ENCODE peak calls at places on chromosomes 16 and 17, in ten cellular contexts. One of them, this sample, is unnamed.

GRCh38 chr16:11349599-11350276 is 4.5 kb downstream of the RMI2 start:
- DNase-seq in EH: peak
- DNase-seq in fibroblast of lung: peak
- DNase-seq in fibroblast of gingiva: peak
- DNase-seq in dermis blood vessel endothelial cell: no peak
- DNase-seq in GM04503: peak
- DNase-seq in activated CD4-positive, alpha-beta T cell treated with anti-CD3 and anti-CD28 coated beads, Interleukin-2, amount 10 ng/mL, durations not matched to agents 24 days and 14 days: no peak
- DNase-seq in stimulated activated CD4-positive, alpha-beta T cell treated with anti-CD3 and anti-CD28 coated beads, TNF-alpha, amount 100 ng/mL, for 48 hours: no peak
- DNase-seq in AG10803: peak
- DNase-seq in stimulated activated CD8-positive, alpha-beta memory T cell treated with anti-CD3 and anti-CD28 coated beads, Interleukin-7, amount 100 ng/mL, for 24 hours: no peak
- DNase-seq in this sample: no peak

GRCh38 chr17:45839442-45839841 is 5.2 kb upstream of the SPPL2C start:
- DNase-seq in stimulated activated CD8-positive, alpha-beta memory T cell treated with anti-CD3 and anti-CD28 coated beads, Interleukin-7, amount 100 ng/mL, for 24 hours: no peak
- DNase-seq in fibroblast of lung: no peak
- DNase-seq in stimulated activated CD4-positive, alpha-beta T cell treated with anti-CD3 and anti-CD28 coated beads, TNF-alpha, amount 100 ng/mL, for 48 hours: no peak
- DNase-seq in GM04503: no peak
- DNase-seq in EH: no peak
- DNase-seq in AG10803: no peak
- DNase-seq in dermis blood vessel endothelial cell: no peak
- DNase-seq in fibroblast of gingiva: no peak
- DNase-seq in activated CD4-positive, alpha-beta T cell treated with anti-CD3 and anti-CD28 coated beads, Interleukin-2, amount 10 ng/mL, durations not matched to agents 24 days and 14 days: no peak
- DNase-seq in this sample: no peak

GRCh38 chr16:78364501-78364900 is 265.0 kb downstream of the WWOX start:
- DNase-seq in fibroblast of gingiva: no peak
- DNase-seq in stimulated activated CD8-positive, alpha-beta memory T cell treated with anti-CD3 and anti-CD28 coated beads, Interleukin-7, amount 100 ng/mL, for 24 hours: no peak
- DNase-seq in activated CD4-positive, alpha-beta T cell treated with anti-CD3 and anti-CD28 coated beads, Interleukin-2, amount 10 ng/mL, durations not matched to agents 24 days and 14 days: no peak
- DNase-seq in dermis blood vessel endothelial cell: no peak
- DNase-seq in fibroblast of lung: no peak
- DNase-seq in AG10803: no peak
- DNase-seq in stimulated activated CD4-positive, alpha-beta T cell treated with anti-CD3 and anti-CD28 coated beads, TNF-alpha, amount 100 ng/mL, for 48 hours: no peak
- DNase-seq in GM04503: no peak
- DNase-seq in EH: no peak
- DNase-seq in this sample: no peak

GRCh38 chr16:49811630-49812334 is 44.1 kb downstream of the ZNF423 start:
- DNase-seq in fibroblast of lung: peak
- DNase-seq in GM04503: no peak
- DNase-seq in stimulated activated CD8-positive, alpha-beta memory T cell treated with anti-CD3 and anti-CD28 coated beads, Interleukin-7, amount 100 ng/mL, for 24 hours: no peak
- DNase-seq in dermis blood vessel endothelial cell: no peak
- DNase-seq in activated CD4-positive, alpha-beta T cell treated with anti-CD3 and anti-CD28 coated beads, Interleukin-2, amount 10 ng/mL, durations not matched to agents 24 days and 14 days: no peak
- DNase-seq in stimulated activated CD4-positive, alpha-beta T cell treated with anti-CD3 and anti-CD28 coated beads, TNF-alpha, amount 100 ng/mL, for 48 hours: no peak
- DNase-seq in AG10803: no peak
- DNase-seq in fibroblast of gingiva: no peak
- DNase-seq in EH: no peak
- DNase-seq in this sample: no peak

GRCh38 chr17:64632606-64633005 is 29.5 kb downstream of the SMURF2 start:
- DNase-seq in activated CD4-positive, alpha-beta T cell treated with anti-CD3 and anti-CD28 coated beads, Interleukin-2, amount 10 ng/mL, durations not matched to agents 24 days and 14 days: no peak
- DNase-seq in fibroblast of gingiva: peak
- DNase-seq in fibroblast of lung: peak
- DNase-seq in GM04503: no peak
- DNase-seq in EH: peak
- DNase-seq in stimulated activated CD4-positive, alpha-beta T cell treated with anti-CD3 and anti-CD28 coated beads, TNF-alpha, amount 100 ng/mL, for 48 hours: no peak
- DNase-seq in AG10803: peak
- DNase-seq in dermis blood vessel endothelial cell: no peak
- DNase-seq in stimulated activated CD8-positive, alpha-beta memory T cell treated with anti-CD3 and anti-CD28 coated beads, Interleukin-7, amount 100 ng/mL, for 24 hours: no peak
- DNase-seq in this sample: no peak

GRCh38 chr17:882827-883585 is 96.6 kb downstream of the NXN start:
- DNase-seq in EH: peak
- DNase-seq in fibroblast of gingiva: peak
- DNase-seq in activated CD4-positive, alpha-beta T cell treated with anti-CD3 and anti-CD28 coated beads, Interleukin-2, amount 10 ng/mL, durations not matched to agents 24 days and 14 days: no peak
- DNase-seq in dermis blood vessel endothelial cell: peak
- DNase-seq in stimulated activated CD4-positive, alpha-beta T cell treated with anti-CD3 and anti-CD28 coated beads, TNF-alpha, amount 100 ng/mL, for 48 hours: no peak
- DNase-seq in AG10803: peak
- DNase-seq in stimulated activated CD8-positive, alpha-beta memory T cell treated with anti-CD3 and anti-CD28 coated beads, Interleukin-7, amount 100 ng/mL, for 24 hours: no peak
- DNase-seq in fibroblast of lung: peak
- DNase-seq in GM04503: no peak
- DNase-seq in this sample: no peak

GRCh38 chr17:79622201-79622601 is 11.3 kb upstream of the RBFOX3 start:
- DNase-seq in stimulated activated CD4-positive, alpha-beta T cell treated with anti-CD3 and anti-CD28 coated beads, TNF-alpha, amount 100 ng/mL, for 48 hours: no peak
- DNase-seq in EH: no peak
- DNase-seq in stimulated activated CD8-positive, alpha-beta memory T cell treated with anti-CD3 and anti-CD28 coated beads, Interleukin-7, amount 100 ng/mL, for 24 hours: no peak
- DNase-seq in dermis blood vessel endothelial cell: no peak
- DNase-seq in AG10803: no peak
- DNase-seq in fibroblast of lung: no peak
- DNase-seq in GM04503: no peak
- DNase-seq in activated CD4-positive, alpha-beta T cell treated with anti-CD3 and anti-CD28 coated beads, Interleukin-2, amount 10 ng/mL, durations not matched to agents 24 days and 14 days: no peak
- DNase-seq in fibroblast of gingiva: no peak
- DNase-seq in this sample: no peak

GRCh38 chr17:75078097-75079022 is 9.4 kb upstream of the SLC16A5 start:
- DNase-seq in fibroblast of lung: peak
- DNase-seq in GM04503: no peak
- DNase-seq in stimulated activated CD8-positive, alpha-beta memory T cell treated with anti-CD3 and anti-CD28 coated beads, Interleukin-7, amount 100 ng/mL, for 24 hours: no peak
- DNase-seq in AG10803: peak
- DNase-seq in fibroblast of gingiva: peak
- DNase-seq in dermis blood vessel endothelial cell: peak
- DNase-seq in activated CD4-positive, alpha-beta T cell treated with anti-CD3 and anti-CD28 coated beads, Interleukin-2, amount 10 ng/mL, durations not matched to agents 24 days and 14 days: no peak
- DNase-seq in stimulated activated CD4-positive, alpha-beta T cell treated with anti-CD3 and anti-CD28 coated beads, TNF-alpha, amount 100 ng/mL, for 48 hours: no peak
- DNase-seq in EH: peak
- DNase-seq in this sample: no peak

GRCh38 chr16:50653633-50654524 is 27.2 kb downstream of the SNX20 start:
- DNase-seq in EH: no peak
- DNase-seq in fibroblast of lung: no peak
- DNase-seq in stimulated activated CD8-positive, alpha-beta memory T cell treated with anti-CD3 and anti-CD28 coated beads, Interleukin-7, amount 100 ng/mL, for 24 hours: no peak
- DNase-seq in activated CD4-positive, alpha-beta T cell treated with anti-CD3 and anti-CD28 coated beads, Interleukin-2, amount 10 ng/mL, durations not matched to agents 24 days and 14 days: no peak
- DNase-seq in fibroblast of gingiva: no peak
- DNase-seq in dermis blood vessel endothelial cell: no peak
- DNase-seq in GM04503: no peak
- DNase-seq in AG10803: no peak
- DNase-seq in stimulated activated CD4-positive, alpha-beta T cell treated with anti-CD3 and anti-CD28 coated beads, TNF-alpha, amount 100 ng/mL, for 48 hours: no peak
- DNase-seq in this sample: no peak

GRCh38 chr16:68779891-68780290 is 42.8 kb downstream of the CDH1 start:
- DNase-seq in fibroblast of gingiva: no peak
- DNase-seq in stimulated activated CD8-positive, alpha-beta memory T cell treated with anti-CD3 and anti-CD28 coated beads, Interleukin-7, amount 100 ng/mL, for 24 hours: no peak
- DNase-seq in AG10803: no peak
- DNase-seq in EH: no peak
- DNase-seq in activated CD4-positive, alpha-beta T cell treated with anti-CD3 and anti-CD28 coated beads, Interleukin-2, amount 10 ng/mL, durations not matched to agents 24 days and 14 days: no peak
- DNase-seq in fibroblast of lung: no peak
- DNase-seq in GM04503: no peak
- DNase-seq in dermis blood vessel endothelial cell: no peak
- DNase-seq in stimulated activated CD4-positive, alpha-beta T cell treated with anti-CD3 and anti-CD28 coated beads, TNF-alpha, amount 100 ng/mL, for 48 hours: no peak
- DNase-seq in this sample: no peak

GRCh38 chr16:66516808-66517585 is 32.9 kb downstream of the TK2 start:
- DNase-seq in GM04503: peak
- DNase-seq in stimulated activated CD8-positive, alpha-beta memory T cell treated with anti-CD3 and anti-CD28 coated beads, Interleukin-7, amount 100 ng/mL, for 24 hours: peak
- DNase-seq in AG10803: peak
- DNase-seq in dermis blood vessel endothelial cell: peak
- DNase-seq in EH: peak
- DNase-seq in fibroblast of gingiva: peak
- DNase-seq in activated CD4-positive, alpha-beta T cell treated with anti-CD3 and anti-CD28 coated beads, Interleukin-2, amount 10 ng/mL, durations not matched to agents 24 days and 14 days: peak
- DNase-seq in stimulated activated CD4-positive, alpha-beta T cell treated with anti-CD3 and anti-CD28 coated beads, TNF-alpha, amount 100 ng/mL, for 48 hours: peak
- DNase-seq in fibroblast of lung: peak
- DNase-seq in this sample: peak

GRCh38 chr16:6643083-6643686 is 689.5 kb upstream of the RBFOX1 start:
- DNase-seq in GM04503: peak
- DNase-seq in EH: peak
- DNase-seq in fibroblast of gingiva: peak
- DNase-seq in AG10803: peak
- DNase-seq in stimulated activated CD4-positive, alpha-beta T cell treated with anti-CD3 and anti-CD28 coated beads, TNF-alpha, amount 100 ng/mL, for 48 hours: no peak
- DNase-seq in fibroblast of lung: peak
- DNase-seq in stimulated activated CD8-positive, alpha-beta memory T cell treated with anti-CD3 and anti-CD28 coated beads, Interleukin-7, amount 100 ng/mL, for 24 hours: peak
- DNase-seq in activated CD4-positive, alpha-beta T cell treated with anti-CD3 and anti-CD28 coated beads, Interleukin-2, amount 10 ng/mL, durations not matched to agents 24 days and 14 days: peak
- DNase-seq in dermis blood vessel endothelial cell: peak
- DNase-seq in this sample: no peak

GRCh38 chr17:2054740-2055493 is at the start of gene HIC1:
- DNase-seq in EH: peak
- DNase-seq in activated CD4-positive, alpha-beta T cell treated with anti-CD3 and anti-CD28 coated beads, Interleukin-2, amount 10 ng/mL, durations not matched to agents 24 days and 14 days: peak
- DNase-seq in fibroblast of lung: peak
- DNase-seq in fibroblast of gingiva: peak
- DNase-seq in AG10803: peak
- DNase-seq in GM04503: no peak
- DNase-seq in stimulated activated CD8-positive, alpha-beta memory T cell treated with anti-CD3 and anti-CD28 coated beads, Interleukin-7, amount 100 ng/mL, for 24 hours: no peak
- DNase-seq in dermis blood vessel endothelial cell: peak
- DNase-seq in stimulated activated CD4-positive, alpha-beta T cell treated with anti-CD3 and anti-CD28 coated beads, TNF-alpha, amount 100 ng/mL, for 48 hours: no peak
- DNase-seq in this sample: no peak

GRCh38 chr17:58513391-58513912 is 986 bp downstream of the MTMR4 start:
- DNase-seq in AG10803: no peak
- DNase-seq in GM04503: no peak
- DNase-seq in activated CD4-positive, alpha-beta T cell treated with anti-CD3 and anti-CD28 coated beads, Interleukin-2, amount 10 ng/mL, durations not matched to agents 24 days and 14 days: peak
- DNase-seq in fibroblast of lung: no peak
- DNase-seq in EH: no peak
- DNase-seq in dermis blood vessel endothelial cell: no peak
- DNase-seq in fibroblast of gingiva: no peak
- DNase-seq in stimulated activated CD4-positive, alpha-beta T cell treated with anti-CD3 and anti-CD28 coated beads, TNF-alpha, amount 100 ng/mL, for 48 hours: no peak
- DNase-seq in stimulated activated CD8-positive, alpha-beta memory T cell treated with anti-CD3 and anti-CD28 coated beads, Interleukin-7, amount 100 ng/mL, for 24 hours: no peak
- DNase-seq in this sample: no peak

GRCh38 chr17:66737524-66737923 is 97.4 kb upstream of the CACNG5 start:
- DNase-seq in EH: peak
- DNase-seq in stimulated activated CD8-positive, alpha-beta memory T cell treated with anti-CD3 and anti-CD28 coated beads, Interleukin-7, amount 100 ng/mL, for 24 hours: no peak
- DNase-seq in AG10803: peak
- DNase-seq in dermis blood vessel endothelial cell: peak
- DNase-seq in activated CD4-positive, alpha-beta T cell treated with anti-CD3 and anti-CD28 coated beads, Interleukin-2, amount 10 ng/mL, durations not matched to agents 24 days and 14 days: no peak
- DNase-seq in fibroblast of lung: peak
- DNase-seq in stimulated activated CD4-positive, alpha-beta T cell treated with anti-CD3 and anti-CD28 coated beads, TNF-alpha, amount 100 ng/mL, for 48 hours: no peak
- DNase-seq in fibroblast of gingiva: peak
- DNase-seq in GM04503: peak
- DNase-seq in this sample: no peak

GRCh38 chr16:89349947-89350633 is 132.6 kb downstream of the ZNF778 start:
- DNase-seq in EH: no peak
- DNase-seq in activated CD4-positive, alpha-beta T cell treated with anti-CD3 and anti-CD28 coated beads, Interleukin-2, amount 10 ng/mL, durations not matched to agents 24 days and 14 days: peak
- DNase-seq in fibroblast of gingiva: no peak
- DNase-seq in GM04503: no peak
- DNase-seq in stimulated activated CD8-positive, alpha-beta memory T cell treated with anti-CD3 and anti-CD28 coated beads, Interleukin-7, amount 100 ng/mL, for 24 hours: no peak
- DNase-seq in dermis blood vessel endothelial cell: no peak
- DNase-seq in stimulated activated CD4-positive, alpha-beta T cell treated with anti-CD3 and anti-CD28 coated beads, TNF-alpha, amount 100 ng/mL, for 48 hours: no peak
- DNase-seq in fibroblast of lung: no peak
- DNase-seq in AG10803: no peak
- DNase-seq in this sample: no peak

GRCh38 chr16:48619547-48619946 is 9.6 kb upstream of the N4BP1 start:
- DNase-seq in stimulated activated CD8-positive, alpha-beta memory T cell treated with anti-CD3 and anti-CD28 coated beads, Interleukin-7, amount 100 ng/mL, for 24 hours: no peak
- DNase-seq in stimulated activated CD4-positive, alpha-beta T cell treated with anti-CD3 and anti-CD28 coated beads, TNF-alpha, amount 100 ng/mL, for 48 hours: no peak
- DNase-seq in GM04503: no peak
- DNase-seq in AG10803: no peak
- DNase-seq in activated CD4-positive, alpha-beta T cell treated with anti-CD3 and anti-CD28 coated beads, Interleukin-2, amount 10 ng/mL, durations not matched to agents 24 days and 14 days: no peak
- DNase-seq in dermis blood vessel endothelial cell: no peak
- DNase-seq in fibroblast of lung: no peak
- DNase-seq in EH: no peak
- DNase-seq in fibroblast of gingiva: no peak
- DNase-seq in this sample: no peak

GRCh38 chr17:5986644-5987043 is 83.5 kb upstream of the WSCD1 start:
- DNase-seq in fibroblast of lung: peak
- DNase-seq in stimulated activated CD4-positive, alpha-beta T cell treated with anti-CD3 and anti-CD28 coated beads, TNF-alpha, amount 100 ng/mL, for 48 hours: no peak
- DNase-seq in activated CD4-positive, alpha-beta T cell treated with anti-CD3 and anti-CD28 coated beads, Interleukin-2, amount 10 ng/mL, durations not matched to agents 24 days and 14 days: peak
- DNase-seq in fibroblast of gingiva: no peak
- DNase-seq in GM04503: no peak
- DNase-seq in dermis blood vessel endothelial cell: no peak
- DNase-seq in AG10803: no peak
- DNase-seq in stimulated activated CD8-positive, alpha-beta memory T cell treated with anti-CD3 and anti-CD28 coated beads, Interleukin-7, amount 100 ng/mL, for 24 hours: no peak
- DNase-seq in EH: peak
- DNase-seq in this sample: no peak

GRCh38 chr17:4152471-4152870 is 9.5 kb downstream of the CYB5D2 start:
- DNase-seq in dermis blood vessel endothelial cell: no peak
- DNase-seq in fibroblast of lung: peak
- DNase-seq in fibroblast of gingiva: peak
- DNase-seq in stimulated activated CD8-positive, alpha-beta memory T cell treated with anti-CD3 and anti-CD28 coated beads, Interleukin-7, amount 100 ng/mL, for 24 hours: no peak
- DNase-seq in GM04503: peak
- DNase-seq in AG10803: peak
- DNase-seq in activated CD4-positive, alpha-beta T cell treated with anti-CD3 and anti-CD28 coated beads, Interleukin-2, amount 10 ng/mL, durations not matched to agents 24 days and 14 days: no peak
- DNase-seq in EH: peak
- DNase-seq in stimulated activated CD4-positive, alpha-beta T cell treated with anti-CD3 and anti-CD28 coated beads, TNF-alpha, amount 100 ng/mL, for 48 hours: no peak
- DNase-seq in this sample: no peak

GRCh38 chr17:39240631-39241030 is 14.9 kb upstream of the STAC2 start:
- DNase-seq in dermis blood vessel endothelial cell: no peak
- DNase-seq in fibroblast of lung: no peak
- DNase-seq in activated CD4-positive, alpha-beta T cell treated with anti-CD3 and anti-CD28 coated beads, Interleukin-2, amount 10 ng/mL, durations not matched to agents 24 days and 14 days: no peak
- DNase-seq in stimulated activated CD8-positive, alpha-beta memory T cell treated with anti-CD3 and anti-CD28 coated beads, Interleukin-7, amount 100 ng/mL, for 24 hours: no peak
- DNase-seq in stimulated activated CD4-positive, alpha-beta T cell treated with anti-CD3 and anti-CD28 coated beads, TNF-alpha, amount 100 ng/mL, for 48 hours: no peak
- DNase-seq in EH: no peak
- DNase-seq in GM04503: no peak
- DNase-seq in AG10803: no peak
- DNase-seq in fibroblast of gingiva: no peak
- DNase-seq in this sample: no peak

GRCh38 chr17:74147436-74147835 is 56.0 kb upstream of the RPL38 start:
- DNase-seq in AG10803: no peak
- DNase-seq in fibroblast of lung: no peak
- DNase-seq in EH: no peak
- DNase-seq in stimulated activated CD4-positive, alpha-beta T cell treated with anti-CD3 and anti-CD28 coated beads, TNF-alpha, amount 100 ng/mL, for 48 hours: no peak
- DNase-seq in dermis blood vessel endothelial cell: no peak
- DNase-seq in activated CD4-positive, alpha-beta T cell treated with anti-CD3 and anti-CD28 coated beads, Interleukin-2, amount 10 ng/mL, durations not matched to agents 24 days and 14 days: no peak
- DNase-seq in GM04503: no peak
- DNase-seq in stimulated activated CD8-positive, alpha-beta memory T cell treated with anti-CD3 and anti-CD28 coated beads, Interleukin-7, amount 100 ng/mL, for 24 hours: no peak
- DNase-seq in fibroblast of gingiva: no peak
- DNase-seq in this sample: no peak

GRCh38 chr16:57801856-57802634 is at the start of gene KIFC3:
- DNase-seq in dermis blood vessel endothelial cell: peak
- DNase-seq in AG10803: peak
- DNase-seq in GM04503: no peak
- DNase-seq in activated CD4-positive, alpha-beta T cell treated with anti-CD3 and anti-CD28 coated beads, Interleukin-2, amount 10 ng/mL, durations not matched to agents 24 days and 14 days: peak
- DNase-seq in EH: peak
- DNase-seq in stimulated activated CD4-positive, alpha-beta T cell treated with anti-CD3 and anti-CD28 coated beads, TNF-alpha, amount 100 ng/mL, for 48 hours: peak
- DNase-seq in stimulated activated CD8-positive, alpha-beta memory T cell treated with anti-CD3 and anti-CD28 coated beads, Interleukin-7, amount 100 ng/mL, for 24 hours: peak
- DNase-seq in fibroblast of lung: peak
- DNase-seq in fibroblast of gingiva: peak
- DNase-seq in this sample: no peak

GRCh38 chr17:66834426-66834918 is 445 bp upstream of the CACNG5 start:
- DNase-seq in dermis blood vessel endothelial cell: no peak
- DNase-seq in fibroblast of gingiva: no peak
- DNase-seq in activated CD4-positive, alpha-beta T cell treated with anti-CD3 and anti-CD28 coated beads, Interleukin-2, amount 10 ng/mL, durations not matched to agents 24 days and 14 days: no peak
- DNase-seq in fibroblast of lung: no peak
- DNase-seq in EH: no peak
- DNase-seq in stimulated activated CD8-positive, alpha-beta memory T cell treated with anti-CD3 and anti-CD28 coated beads, Interleukin-7, amount 100 ng/mL, for 24 hours: no peak
- DNase-seq in AG10803: no peak
- DNase-seq in GM04503: no peak
- DNase-seq in stimulated activated CD4-positive, alpha-beta T cell treated with anti-CD3 and anti-CD28 coated beads, TNF-alpha, amount 100 ng/mL, for 48 hours: no peak
- DNase-seq in this sample: no peak

GRCh38 chr16:2969545-2970521 is 685 bp downstream of the PAQR4 start:
- DNase-seq in AG10803: peak
- DNase-seq in stimulated activated CD4-positive, alpha-beta T cell treated with anti-CD3 and anti-CD28 coated beads, TNF-alpha, amount 100 ng/mL, for 48 hours: peak
- DNase-seq in activated CD4-positive, alpha-beta T cell treated with anti-CD3 and anti-CD28 coated beads, Interleukin-2, amount 10 ng/mL, durations not matched to agents 24 days and 14 days: peak
- DNase-seq in EH: peak
- DNase-seq in stimulated activated CD8-positive, alpha-beta memory T cell treated with anti-CD3 and anti-CD28 coated beads, Interleukin-7, amount 100 ng/mL, for 24 hours: peak
- DNase-seq in fibroblast of gingiva: peak
- DNase-seq in GM04503: no peak
- DNase-seq in fibroblast of lung: peak
- DNase-seq in dermis blood vessel endothelial cell: peak
- DNase-seq in this sample: peak

GRCh38 chr16:35598696-35599332 is 2139.4 kb downstream of the TP53TG3F start:
- DNase-seq in stimulated activated CD4-positive, alpha-beta T cell treated with anti-CD3 and anti-CD28 coated beads, TNF-alpha, amount 100 ng/mL, for 48 hours: no peak
- DNase-seq in fibroblast of lung: no peak
- DNase-seq in activated CD4-positive, alpha-beta T cell treated with anti-CD3 and anti-CD28 coated beads, Interleukin-2, amount 10 ng/mL, durations not matched to agents 24 days and 14 days: no peak
- DNase-seq in dermis blood vessel endothelial cell: no peak
- DNase-seq in stimulated activated CD8-positive, alpha-beta memory T cell treated with anti-CD3 and anti-CD28 coated beads, Interleukin-7, amount 100 ng/mL, for 24 hours: no peak
- DNase-seq in GM04503: no peak
- DNase-seq in EH: no peak
- DNase-seq in fibroblast of gingiva: no peak
- DNase-seq in AG10803: no peak
- DNase-seq in this sample: no peak

GRCh38 chr17:9434502-9435113 is 141.0 kb downstream of the STX8 start:
- DNase-seq in stimulated activated CD4-positive, alpha-beta T cell treated with anti-CD3 and anti-CD28 coated beads, TNF-alpha, amount 100 ng/mL, for 48 hours: no peak
- DNase-seq in GM04503: no peak
- DNase-seq in activated CD4-positive, alpha-beta T cell treated with anti-CD3 and anti-CD28 coated beads, Interleukin-2, amount 10 ng/mL, durations not matched to agents 24 days and 14 days: no peak
- DNase-seq in fibroblast of lung: peak
- DNase-seq in fibroblast of gingiva: no peak
- DNase-seq in dermis blood vessel endothelial cell: no peak
- DNase-seq in AG10803: no peak
- DNase-seq in stimulated activated CD8-positive, alpha-beta memory T cell treated with anti-CD3 and anti-CD28 coated beads, Interleukin-7, amount 100 ng/mL, for 24 hours: no peak
- DNase-seq in EH: peak
- DNase-seq in this sample: no peak

GRCh38 chr16:28166394-28167208 is 45.2 kb downstream of the XPO6 start:
- DNase-seq in GM04503: no peak
- DNase-seq in dermis blood vessel endothelial cell: peak
- DNase-seq in fibroblast of gingiva: no peak
- DNase-seq in stimulated activated CD8-positive, alpha-beta memory T cell treated with anti-CD3 and anti-CD28 coated beads, Interleukin-7, amount 100 ng/mL, for 24 hours: no peak
- DNase-seq in stimulated activated CD4-positive, alpha-beta T cell treated with anti-CD3 and anti-CD28 coated beads, TNF-alpha, amount 100 ng/mL, for 48 hours: no peak
- DNase-seq in fibroblast of lung: peak
- DNase-seq in activated CD4-positive, alpha-beta T cell treated with anti-CD3 and anti-CD28 coated beads, Interleukin-2, amount 10 ng/mL, durations not matched to agents 24 days and 14 days: peak
- DNase-seq in AG10803: no peak
- DNase-seq in EH: peak
- DNase-seq in this sample: no peak

GRCh38 chr17:53012364-53012763 is 810.4 kb upstream of the KIF2B start:
- DNase-seq in EH: no peak
- DNase-seq in AG10803: no peak
- DNase-seq in fibroblast of lung: no peak
- DNase-seq in stimulated activated CD8-positive, alpha-beta memory T cell treated with anti-CD3 and anti-CD28 coated beads, Interleukin-7, amount 100 ng/mL, for 24 hours: no peak
- DNase-seq in GM04503: no peak
- DNase-seq in stimulated activated CD4-positive, alpha-beta T cell treated with anti-CD3 and anti-CD28 coated beads, TNF-alpha, amount 100 ng/mL, for 48 hours: no peak
- DNase-seq in fibroblast of gingiva: no peak
- DNase-seq in activated CD4-positive, alpha-beta T cell treated with anti-CD3 and anti-CD28 coated beads, Interleukin-2, amount 10 ng/mL, durations not matched to agents 24 days and 14 days: no peak
- DNase-seq in dermis blood vessel endothelial cell: no peak
- DNase-seq in this sample: no peak

This sample was measured in GM18507.